ENCODE peak calls at places on chromosomes 6 and 20, in eight cellular contexts. U is ovary; X is IMR-90; J is neuronal stem cell; H is CD8-positive, alpha-beta T cell; N is aorta; F is endodermal cell; B is stomach. D is an unnamed sample.

GRCh38 chr6:48087448-48087847 is 23.5 kb downstream of the PTCHD4 start:
- DNase-seq in F (no peak), X (peak; percentile 23), N (no peak), B (no peak), H (no peak), U (no peak), J (no peak), D (no peak)

GRCh38 chr6:26401987-26402658 is at the start of gene BTN3A1:
- DNase-seq in U (peak; percentile 68), X (peak; percentile 70), J (peak; percentile 37), B (peak; percentile 60), N (peak; percentile 73), H (peak; percentile 62), F (peak; percentile 72), D (peak; percentile 68)

GRCh38 chr6:128882560-128882959 is 378 bp upstream of the LAMA2 start:
- DNase-seq in B (no peak), H (no peak), X (peak; percentile 2), U (no peak), N (no peak), J (no peak), F (peak; percentile 71), D (no peak)

GRCh38 chr6:139882234-139882633 is 507.8 kb upstream of the CITED2 start:
- DNase-seq in N (no peak), X (peak; percentile 78), H (no peak), U (no peak), F (peak; percentile 57), B (no peak), J (no peak), D (no peak)

GRCh38 chr6:156585859-156586258 is 191.3 kb upstream of the ARID1B start:
- DNase-seq in N (no peak), F (no peak), X (no peak), U (no peak), H (no peak), B (no peak), J (no peak), D (no peak)

GRCh38 chr6:136323431-136324112 is 33.9 kb upstream of the BCLAF1 start:
- DNase-seq in N (no peak), J (no peak), F (no peak), U (peak; percentile 50), B (no peak), X (no peak), H (no peak), D (no peak)

GRCh38 chr6:47479156-47479541 is 1.6 kb downstream of the CD2AP start:
- DNase-seq in J (no peak), U (no peak), X (peak; percentile 17), B (no peak), F (no peak), H (no peak), N (no peak), D (no peak)

GRCh38 chr6:837380-837779 is 144.4 kb upstream of the EXOC2 start:
- DNase-seq in N (no peak), H (no peak), X (no peak), J (no peak), F (no peak), U (no peak), B (no peak), D (no peak)

GRCh38 chr6:148711833-148712653 is 34.8 kb upstream of the UST start:
- DNase-seq in N (no peak), B (no peak), F (no peak), H (no peak), J (no peak), X (peak; percentile 57), U (no peak), D (no peak)

GRCh38 chr20:39674842-39675241 is 712.7 kb downstream of the DHX35 start:
- DNase-seq in B (no peak), N (no peak), U (no peak), F (no peak), H (no peak), J (no peak), X (no peak), D (no peak)

GRCh38 chr20:43583982-43584432 is 6.7 kb upstream of the IFT52 start:
- DNase-seq in U (peak; percentile 72), H (no peak), F (no peak), J (no peak), X (peak; percentile 97), B (peak; percentile 56), N (peak; percentile 91), D (peak; percentile 94)

GRCh38 chr20:62896526-62896925 is 29.8 kb downstream of the DIDO1 start:
- DNase-seq in F (no peak), J (no peak), B (no peak), H (no peak), U (no peak), N (no peak), X (no peak), D (no peak)

GRCh38 chr20:50680106-50680960 is 11.0 kb downstream of the RIPOR3 start:
- DNase-seq in H (no peak), N (no peak), U (peak; percentile 81), J (no peak), X (no peak), B (peak; percentile 83), F (no peak), D (peak; percentile 85)

GRCh38 chr6:106639812-106640211 is 10.4 kb downstream of the QRSL1 start:
- DNase-seq in X (no peak), H (no peak), B (no peak), U (no peak), J (no peak), F (no peak), N (no peak), D (no peak)

GRCh38 chr6:106642476-106642875 is 13.1 kb downstream of the QRSL1 start:
- DNase-seq in B (no peak), U (no peak), F (no peak), H (no peak), X (no peak), N (no peak), J (no peak), D (no peak)

GRCh38 chr6:106634565-106634964 is 5.2 kb downstream of the QRSL1 start:
- DNase-seq in F (no peak), J (no peak), U (no peak), X (no peak), H (no peak), B (no peak), N (no peak), D (no peak)

GRCh38 chr6:106637051-106637717 is 7.8 kb downstream of the QRSL1 start:
- DNase-seq in H (no peak), J (no peak), U (no peak), B (no peak), N (no peak), F (no peak), X (no peak), D (no peak)

GRCh38 chr6:106637718-106638341 is 8.5 kb downstream of the QRSL1 start:
- DNase-seq in B (no peak), H (no peak), J (no peak), F (no peak), U (no peak), N (no peak), X (no peak), D (no peak)
- H3K36me3 ChIP-seq in B (peaks cover 25% of the 10 kb centered on the region), H (peaks cover 4% of the 10 kb centered on the region), J (peaks cover 3% of the 10 kb centered on the region), F (peaks cover 23% of the 10 kb centered on the region), U (no peaks in the 10 kb centered on the region), N (peaks cover 3% of the 10 kb centered on the region), X (peaks cover 3% of the 10 kb centered on the region), D (peaks cover 5% of the 10 kb centered on the region)

DNA sequence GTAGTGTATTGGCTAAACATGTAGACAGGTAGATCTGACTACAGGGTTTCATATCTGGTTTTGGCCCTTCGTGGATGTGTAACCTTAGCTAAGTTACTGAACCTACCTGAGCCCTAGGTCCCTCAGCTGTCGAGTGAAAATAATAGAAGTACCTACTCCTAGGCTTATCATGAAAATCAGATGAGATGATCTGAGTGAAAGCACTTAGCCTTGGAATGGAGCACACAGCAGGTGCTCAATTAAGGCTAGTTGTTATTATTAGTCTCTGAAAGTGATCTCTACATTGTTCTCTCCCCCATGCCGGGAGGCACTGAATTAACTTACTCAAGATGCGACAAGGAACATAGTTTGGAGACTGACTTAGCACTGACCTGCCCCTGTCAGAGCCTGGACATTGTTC is 174.7 kb upstream of the ZNF217 start:
- DNase-seq in J (no peak), H (no peak), F (peak; percentile 82), B (no peak), U (no peak), X (no peak), N (no peak), D (no peak)
- H3K27ac ChIP-seq in J (no peak overlapping the region), H (no peak overlapping the region), F (no peak overlapping the region), B (no peak overlapping the region), U (no peak overlapping the region), X (peak overlapping the region; percentile 97), N (no peak overlapping the region), D (no peak overlapping the region)

DNA sequence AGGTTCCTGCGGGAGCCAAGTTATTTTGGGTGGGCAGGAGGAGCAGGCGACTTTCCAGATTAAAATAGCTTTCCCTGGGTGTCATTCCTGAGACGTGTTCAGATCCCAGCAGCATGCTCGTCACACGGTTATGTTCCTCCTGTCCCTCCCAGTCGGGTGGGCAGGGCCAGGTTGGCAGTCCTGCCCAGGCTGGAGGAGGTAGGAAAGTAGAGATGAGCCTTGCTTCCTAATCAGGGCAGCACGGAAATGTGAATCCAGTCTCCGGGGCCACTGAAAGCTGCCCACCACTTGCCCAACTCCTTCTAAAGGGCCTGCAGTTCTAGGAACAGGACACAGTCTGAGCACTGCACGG is 137.0 kb downstream of the MRPL14 start:
- DNase-seq in X (peak; percentile 57), H (no peak), J (no peak), U (no peak), B (no peak), F (no peak), N (peak; percentile 72), D (no peak)
- H3K4me1 ChIP-seq in X (peaks cover 21% of the 10 kb centered on the region), H (no peaks in the 10 kb centered on the region), J (peaks cover 13% of the 10 kb centered on the region), U (peaks cover 12% of the 10 kb centered on the region), B (peaks cover 32% of the 10 kb centered on the region), F (peaks cover 32% of the 10 kb centered on the region), N (no peaks in the 10 kb centered on the region), D (peaks cover 41% of the 10 kb centered on the region)

GRCh38 chr20:53831812-53832211 is 238.2 kb upstream of the ZNF217 start:
- DNase-seq in B (no peak), X (no peak), U (no peak), H (no peak), J (no peak), N (no peak), F (no peak), D (no peak)

GRCh38 chr20:53833333-53834043 is 236.9 kb downstream of the BCAS1 start:
- DNase-seq in B (no peak), N (no peak), F (no peak), H (no peak), J (no peak), X (no peak), U (no peak), D (no peak)

GRCh38 chr20:53832499-53832898 is 237.9 kb downstream of the BCAS1 start:
- DNase-seq in H (no peak), B (no peak), J (no peak), X (no peak), N (no peak), F (no peak), U (no peak), D (no peak)

GRCh38 chr20:53834749-53835148 is 235.6 kb downstream of the BCAS1 start:
- DNase-seq in H (no peak), X (no peak), J (no peak), N (no peak), B (no peak), F (no peak), U (no peak), D (no peak)

DNA sequence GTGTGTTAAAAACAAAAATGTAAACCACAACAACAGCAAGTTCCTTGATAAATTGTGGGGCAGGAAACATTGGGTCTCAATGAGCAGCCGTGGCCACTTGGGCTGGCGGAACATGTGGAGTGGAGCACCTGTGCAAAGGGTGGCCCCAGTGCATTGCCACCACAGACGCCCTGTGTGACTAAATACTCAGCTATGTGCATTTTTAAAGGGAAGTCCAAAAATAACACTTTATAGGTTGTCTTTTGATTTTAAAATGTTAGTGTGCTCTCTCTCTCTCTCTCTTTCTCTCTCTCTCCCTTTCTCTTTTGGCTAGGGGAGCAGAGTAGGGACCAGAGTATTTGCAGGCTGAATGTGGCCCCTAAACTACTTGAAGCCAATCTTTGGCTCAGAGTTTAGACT is 236.4 kb downstream of the BCAS1 start:
- DNase-seq in F (no peak), X (no peak), H (no peak), U (no peak), J (no peak), B (no peak), N (no peak), D (no peak)
- H3K36me3 ChIP-seq in F (no peaks in the 10 kb centered on the region), X (no peaks in the 10 kb centered on the region), H (no peaks in the 10 kb centered on the region), U (no peaks in the 10 kb centered on the region), J (no peaks in the 10 kb centered on the region), B (no peaks in the 10 kb centered on the region), N (no peaks in the 10 kb centered on the region), D (no peaks in the 10 kb centered on the region)